ENCODE peak calls at places on chromosomes 1 and 21, in six cellular contexts. Y is OCI-LY7; I is activated T-cell treated with anti-CD3 and anti-CD28 coated beads, Interleukin-2, amount 50 U/mL, for 1 hour; E is A549; D is WTC11; A is C1 segment of cervical spinal cord. J is an unnamed sample.
A peak's percentile ranks its signal among the peaks of the same experiment; 100 is the strongest.

GRCh38 chr1:246200738-246201137 is 306.3 kb downstream of the SMYD3 start:
- DNase-seq in Y (no peak), I (no peak), E (no peak), D (no peak), A (no peak), J (no peak)

GRCh38 chr1:148354284-148354869 is 128.7 kb downstream of the PPIAL4G start:
- DNase-seq in Y (no peak), I (no peak), E (no peak), D (peak; percentile 29), A (no peak), J (no peak)

GRCh38 chr1:197683895-197684553 is 91.3 kb downstream of the DENND1B start:
- DNase-seq in Y (no peak), I (no peak), E (no peak), D (no peak), A (no peak), J (no peak)

GRCh38 chr1:244302889-244303609 is 148.7 kb downstream of the ADSS2 start:
- DNase-seq in Y (no peak), I (no peak), E (peak; percentile 83), D (no peak), A (no peak), J (peak; percentile 39)

GRCh38 chr1:161676958-161677689 is 14.2 kb downstream of the FCGR2B start:
- DNase-seq in Y (no peak), I (no peak), E (no peak), D (no peak), A (no peak), J (no peak)

GRCh38 chr1:44707959-44708831 is 22.8 kb downstream of the RNU5D-1 start:
- DNase-seq in Y (peak; percentile 79), I (no peak), E (peak; percentile 40), D (peak; percentile 40), A (no peak), J (peak; percentile 64)

GRCh38 chr1:59856725-59857338 is 42.1 kb downstream of the HOOK1 start:
- DNase-seq in Y (no peak), I (no peak), E (no peak), D (no peak), A (no peak), J (no peak)

GRCh38 chr1:230376296-230376695 is 49.8 kb downstream of the PGBD5 start:
- DNase-seq in Y (no peak), I (no peak), E (no peak), D (no peak), A (no peak), J (no peak)

GRCh38 chr1:228021526-228022030 is 14.8 kb downstream of the WNT3A start:
- DNase-seq in Y (no peak), I (no peak), E (no peak), D (peak; percentile 10), A (no peak), J (no peak)

GRCh38 chr1:100051893-100052292 is 80.8 kb downstream of the SASS6 start:
- DNase-seq in Y (no peak), I (no peak), E (no peak), D (no peak), A (no peak), J (no peak)

GRCh38 chr21:34639250-34639649 is 24.3 kb upstream of the RCAN1 start:
- DNase-seq in Y (no peak), I (no peak), E (no peak), D (no peak), A (no peak), J (no peak)

GRCh38 chr1:41754540-41754939 is 164.2 kb downstream of the HIVEP3 start:
- DNase-seq in Y (peak; percentile 51), I (no peak), E (no peak), D (no peak), A (no peak), J (no peak)

GRCh38 chr1:16143566-16144324 is 12.1 kb downstream of the EPHA2 start:
- DNase-seq in Y (no peak), I (no peak), E (peak; percentile 94), D (no peak), A (no peak), J (no peak)

GRCh38 chr1:99558539-99558938 is 87.4 kb upstream of the PALMD start:
- DNase-seq in Y (no peak), I (no peak), E (no peak), D (no peak), A (no peak), J (peak; percentile 51)

GRCh38 chr1:233375653-233376052 is 48.1 kb downstream of the MAP3K21 start:
- DNase-seq in Y (no peak), I (no peak), E (no peak), D (no peak), A (no peak), J (no peak)

GRCh38 chr1:3029481-3029961 is 8.3 kb downstream of the ACTRT2 start:
- DNase-seq in Y (no peak), I (no peak), E (no peak), D (no peak), A (no peak), J (no peak)